ENCODE peak calls at places on chromosomes 3 and 15, in nine cellular contexts. V is fibroblast of mammary gland; I is foreskin fibroblast; F is stimulated activated CD4-positive, alpha-beta T cell treated with anti-CD3 and anti-CD28 coated beads, Interleukin-15, amount 100 ng/mL, for 24 hours; A is frontal cortex; D is K562; R is bronchial epithelial cell; K is activated T-cell treated with anti-CD3 and anti-CD28 coated beads, Interleukin-2, amount 50 U/mL, for 4 hours; S is vagina. C is an unnamed sample.

GRCh38 chr3:56980798-56981390 is 79.6 kb upstream of the SPATA12 start:
- DNase-seq in V (peak; percentile 100), I (peak; percentile 98), F (peak; percentile 76), A (no peak), D (no peak), R (peak; percentile 99), K (peak; percentile 35), S (no peak), C (peak; percentile 38)

GRCh38 chr3:194573680-194574437 is 59.4 kb downstream of the TMEM44 start:
- DNase-seq in V (peak; percentile 77), I (peak; percentile 62), F (peak; percentile 56), A (no peak), D (peak; percentile 68), R (peak; percentile 28), K (peak; percentile 19), S (no peak), C (no peak)

GRCh38 chr3:42118762-42119361 is 27.7 kb downstream of the TRAK1 start:
- DNase-seq in V (peak; percentile 48), I (peak; percentile 52), F (no peak), A (peak; percentile 15), D (peak; percentile 67), R (peak; percentile 64), K (no peak), S (no peak), C (no peak)

GRCh38 chr15:67744331-67745058 is 80.8 kb upstream of the SKOR1 start:
- DNase-seq in V (no peak), I (peak; percentile 12), F (no peak), A (no peak), D (no peak), R (no peak), K (no peak), S (no peak), C (no peak)

GRCh38 chr3:197584733-197585132 is 29.0 kb upstream of the BDH1 start:
- DNase-seq in V (no peak), I (no peak), F (no peak), A (no peak), D (no peak), R (no peak), K (no peak), S (no peak), C (no peak)

GRCh38 chr15:83380682-83381081 is 66.5 kb upstream of the SH3GL3 start:
- DNase-seq in V (peak; percentile 41), I (peak; percentile 48), F (peak; percentile 54), A (peak; percentile 52), D (peak; percentile 60), R (peak; percentile 89), K (no peak), S (no peak), C (no peak)

GRCh38 chr3:162390891-162391290 is 894.3 kb downstream of the OTOL1 start:
- DNase-seq in V (peak; percentile 88), I (peak; percentile 78), F (no peak), A (no peak), D (no peak), R (peak; percentile 65), K (no peak), S (no peak), C (no peak)

GRCh38 chr3:45064512-45065372 is 38.6 kb downstream of the CLEC3B start:
- DNase-seq in V (peak; percentile 94), I (peak; percentile 78), F (peak; percentile 78), A (no peak), D (peak; percentile 76), R (peak; percentile 89), K (peak; percentile 54), S (no peak), C (peak; percentile 23)

GRCh38 chr15:62796296-62796695 is 246.3 kb upstream of the TPM1 start:
- DNase-seq in V (no peak), I (no peak), F (no peak), A (no peak), D (no peak), R (no peak), K (no peak), S (no peak), C (no peak)

GRCh38 chr3:131107637-131108433 is 81.2 kb downstream of the NEK11 start:
- DNase-seq in V (peak; percentile 6), I (peak; percentile 30), F (no peak), A (no peak), D (no peak), R (peak; percentile 70), K (no peak), S (no peak), C (no peak)

GRCh38 chr3:155352900-155353490 is 59.5 kb upstream of the STRIT1 start:
- DNase-seq in V (peak; percentile 56), I (peak; percentile 59), F (no peak), A (no peak), D (peak; percentile 42), R (peak; percentile 54), K (no peak), S (no peak), C (no peak)

GRCh38 chr3:38473229-38473628 is 19.5 kb downstream of the ACVR2B start:
- DNase-seq in V (no peak), I (no peak), F (no peak), A (no peak), D (no peak), R (no peak), K (no peak), S (no peak), C (no peak)

GRCh38 chr15:55694652-55695150 is 48.3 kb downstream of the PRTG start:
- DNase-seq in V (no peak), I (peak; percentile 23), F (no peak), A (no peak), D (no peak), R (peak; percentile 7), K (no peak), S (no peak), C (no peak)

GRCh38 chr3:187208159-187208558 is 10.9 kb downstream of the RTP1 start:
- DNase-seq in V (peak; percentile 62), I (peak; percentile 68), F (no peak), A (no peak), D (no peak), R (peak; percentile 93), K (no peak), S (no peak), C (no peak)

GRCh38 chr3:177337548-177338331 is 140.5 kb upstream of the TBL1XR1 start:
- DNase-seq in V (peak; percentile 93), I (peak; percentile 85), F (peak; percentile 83), A (no peak), D (no peak), R (peak; percentile 67), K (peak; percentile 57), S (no peak), C (peak; percentile 61)

GRCh38 chr15:90451215-90451850 is 63.3 kb downstream of the IQGAP1 start:
- DNase-seq in V (peak; percentile 86), I (peak; percentile 86), F (no peak), A (no peak), D (no peak), R (peak; percentile 59), K (no peak), S (no peak), C (no peak)

GRCh38 chr3:25587094-25587493 is 77.6 kb downstream of the TOP2B start:
- DNase-seq in V (no peak), I (no peak), F (no peak), A (no peak), D (no peak), R (peak; percentile 40), K (no peak), S (no peak), C (no peak)

GRCh38 chr3:187568171-187568570 is 102.0 kb downstream of the SST start:
- DNase-seq in V (no peak), I (no peak), F (no peak), A (no peak), D (no peak), R (no peak), K (no peak), S (no peak), C (no peak)

GRCh38 chr3:81666502-81667121 is 94.8 kb downstream of the GBE1 start:
- DNase-seq in V (peak; percentile 48), I (peak; percentile 43), F (no peak), A (peak; percentile 7), D (no peak), R (peak; percentile 30), K (no peak), S (no peak), C (no peak)

GRCh38 chr3:31891876-31892455 is 89.1 kb downstream of the OSBPL10 start:
- DNase-seq in V (no peak), I (no peak), F (no peak), A (no peak), D (no peak), R (peak; percentile 41), K (no peak), S (no peak), C (no peak)

GRCh38 chr3:125151916-125152315 is 60.6 kb downstream of the SLC12A8 start:
- DNase-seq in V (no peak), I (peak; percentile 67), F (no peak), A (no peak), D (no peak), R (no peak), K (no peak), S (no peak), C (no peak)

GRCh38 chr3:25493786-25494185 is 65.7 kb downstream of the RARB start:
- DNase-seq in V (peak; percentile 66), I (no peak), F (no peak), A (no peak), D (no peak), R (peak; percentile 67), K (no peak), S (no peak), C (no peak)

GRCh38 chr15:56038015-56038414 is 44.6 kb upstream of the NEDD4 start:
- DNase-seq in V (peak; percentile 90), I (peak; percentile 75), F (peak; percentile 10), A (no peak), D (no peak), R (no peak), K (no peak), S (no peak), C (no peak)

GRCh38 chr3:153956621-153957020 is 164.6 kb upstream of the ARHGEF26 start:
- DNase-seq in V (no peak), I (no peak), F (no peak), A (no peak), D (no peak), R (no peak), K (no peak), S (no peak), C (no peak)

GRCh38 chr15:58515807-58516206 is 84.0 kb downstream of the LIPC start:
- DNase-seq in V (no peak), I (no peak), F (peak; percentile 32), A (no peak), D (no peak), R (no peak), K (no peak), S (no peak), C (no peak)

GRCh38 chr3:195151866-195152526 is 119.0 kb downstream of the XXYLT1 start:
- DNase-seq in V (peak; percentile 78), I (peak; percentile 87), F (no peak), A (no peak), D (no peak), R (peak; percentile 95), K (no peak), S (no peak), C (no peak)

GRCh38 chr3:39962566-39962965 is 153.2 kb downstream of the MYRIP start:
- DNase-seq in V (peak; percentile 33), I (peak; percentile 63), F (no peak), A (no peak), D (no peak), R (no peak), K (no peak), S (no peak), C (no peak)

GRCh38 chr15:41928637-41929620 is 35.1 kb upstream of the SPTBN5 start:
- DNase-seq in V (no peak), I (peak; percentile 39), F (peak; percentile 53), A (no peak), D (no peak), R (no peak), K (no peak), S (no peak), C (no peak)

GRCh38 chr15:69794643-69795461 is 302.9 kb downstream of the TLE3 start:
- DNase-seq in V (peak; percentile 11), I (peak; percentile 12), F (no peak), A (no peak), D (no peak), R (peak; percentile 32), K (no peak), S (no peak), C (no peak)

GRCh38 chr3:18393906-18394305 is 31.2 kb downstream of the SATB1 start:
- DNase-seq in V (peak; percentile 29), I (peak; percentile 50), F (no peak), A (no peak), D (no peak), R (peak; percentile 59), K (no peak), S (no peak), C (no peak)

GRCh38 chr3:119679874-119680273 is 2.7 kb upstream of the COX17 start:
- DNase-seq in V (no peak), I (no peak), F (no peak), A (no peak), D (peak; percentile 7), R (no peak), K (no peak), S (no peak), C (no peak)